ENCODE peak calls at places on chromosomes 12 and 14, in ten cellular contexts. I is A549, M is activated B cell treated with CpG ODN at 0.5 μM for 24 hours, Y is cardiac fibroblast, V is nephron progenitor cell, P is body of pancreas, Z is astrocyte, X is left ventricle myocardium inferior, G is astrocyte of the spinal cord, B is WTC11. L is an unnamed sample.

GRCh38 chr14:53954551-53955233 is 1.9 kb downstream of the BMP4 start:
- DNase-seq in V (peak), I (peak), B (peak), P (no peak), M (no peak), Y (peak), G (peak), Z (peak), X (peak), L (no peak)

GRCh38 chr12:57166971-57167371 is 19.6 kb upstream of the LRP1-AS start:
- DNase-seq in M (no peak), P (no peak), X (no peak), Z (peak), B (no peak), V (no peak), Y (peak), G (peak), I (peak), L (no peak)

GRCh38 chr12:132711169-132711843 is 664 bp downstream of the PGAM5 start:
- DNase-seq in P (peak), B (peak), M (no peak), X (no peak), V (peak), I (no peak), Y (no peak), G (no peak), Z (no peak), L (no peak)

GRCh38 chr12:89765959-89766824 is 57.6 kb upstream of the ATP2B1 start:
- DNase-seq in P (no peak), G (no peak), I (no peak), X (no peak), Z (no peak), Y (no peak), V (no peak), B (no peak), M (no peak), L (no peak)

GRCh38 chr12:29131539-29131938 is 17.5 kb upstream of the FAR2 start:
- DNase-seq in I (no peak), Z (no peak), M (no peak), Y (peak), P (no peak), X (no peak), V (no peak), B (no peak), G (peak), L (no peak)

GRCh38 chr12:53586745-53587144 is 39.4 kb downstream of the ATF7 start:
- DNase-seq in Y (no peak), Z (peak), G (peak), X (no peak), B (no peak), I (no peak), P (no peak), V (no peak), M (no peak), L (no peak)

GRCh38 chr14:64303471-64303917 is 9.3 kb upstream of the ESR2 start:
- DNase-seq in Y (peak), X (no peak), B (no peak), P (no peak), I (peak), Z (peak), V (peak), G (peak), M (no peak), L (no peak)

GRCh38 chr12:130832561-130833209 is 6.4 kb downstream of the STX2 start:
- DNase-seq in I (peak), X (peak), V (no peak), M (no peak), Z (peak), B (no peak), P (no peak), Y (peak), G (peak), L (no peak)

GRCh38 chr14:23384364-23385080 is 7.7 kb downstream of the CMTM5 start:
- DNase-seq in I (no peak), V (no peak), P (no peak), Y (no peak), B (no peak), X (no peak), M (no peak), G (no peak), Z (no peak), L (no peak)

GRCh38 chr12:52614381-52615207 is 3.8 kb downstream of the KRT73 start:
- DNase-seq in B (no peak), M (no peak), V (no peak), Z (no peak), P (no peak), G (no peak), Y (no peak), X (no peak), I (no peak), L (peak)

GRCh38 chr14:77301103-77301502 is 19.6 kb downstream of the POMT2 start:
- DNase-seq in I (peak), M (peak), G (peak), B (peak), V (peak), Y (peak), Z (peak), X (peak), P (peak), L (no peak)

GRCh38 chr12:4535092-4535491 is 3.6 kb upstream of the RAD51AP1 start:
- DNase-seq in M (no peak), Z (no peak), B (no peak), Y (no peak), P (no peak), V (no peak), I (no peak), X (no peak), G (no peak), L (no peak)

GRCh38 chr12:2198088-2198501 is 145.3 kb downstream of the CACNA1C start:
- DNase-seq in X (no peak), I (no peak), P (no peak), M (no peak), Z (peak), B (peak), G (peak), V (no peak), Y (peak), L (no peak)

GRCh38 chr12:93139028-93139665 is 210.1 kb upstream of the EEA1 start:
- DNase-seq in G (no peak), M (no peak), Z (no peak), X (no peak), P (no peak), V (no peak), I (no peak), B (no peak), Y (no peak), L (no peak)

GRCh38 chr12:16197600-16197999 is 79.9 kb downstream of the SLC15A5 start:
- DNase-seq in G (no peak), P (no peak), B (no peak), X (no peak), V (no peak), M (no peak), I (no peak), Y (no peak), Z (no peak), L (no peak)

GRCh38 chr12:54596526-54596946 is 8.1 kb upstream of the PPP1R1A start:
- DNase-seq in P (peak), I (peak), B (peak), Y (peak), V (peak), M (no peak), X (peak), G (peak), Z (peak), L (no peak)

GRCh38 chr12:42364692-42365091 is 38.7 kb downstream of the PPHLN1 start:
- DNase-seq in G (no peak), M (no peak), Y (no peak), V (peak), Z (no peak), P (no peak), I (no peak), B (peak), X (no peak), L (no peak)

GRCh38 chr12:46454981-46455380 is 82.4 kb upstream of the SLC38A2 start:
- DNase-seq in B (no peak), Y (no peak), P (no peak), Z (no peak), G (no peak), I (no peak), V (no peak), X (no peak), M (no peak), L (no peak)

GRCh38 chr12:59839514-59839913 is 243.7 kb downstream of the SLC16A7 start:
- DNase-seq in I (no peak), G (no peak), B (no peak), Z (peak), Y (peak), X (no peak), M (no peak), V (no peak), P (no peak), L (no peak)

GRCh38 chr14:77804592-77804991 is 4.7 kb downstream of the ADCK1 start:
- DNase-seq in V (no peak), I (peak), B (peak), X (no peak), P (no peak), M (no peak), G (no peak), Y (peak), Z (no peak), L (no peak)

GRCh38 chr12:55797068-55797467 is 20.5 kb downstream of the SARNP start:
- DNase-seq in Y (peak), B (peak), X (no peak), G (peak), V (peak), Z (peak), P (no peak), I (peak), M (no peak), L (no peak)

GRCh38 chr14:45664668-45665356 is 411.8 kb upstream of the MIS18BP1 start:
- DNase-seq in B (peak), Z (no peak), P (no peak), X (no peak), M (no peak), I (peak), Y (no peak), V (no peak), G (no peak), L (no peak)

GRCh38 chr12:1607940-1608782 is 13.8 kb upstream of the FBXL14 start:
- DNase-seq in V (no peak), B (no peak), Z (no peak), Y (peak), G (no peak), P (no peak), X (no peak), M (no peak), I (no peak), L (no peak)

GRCh38 chr14:68622856-68623255 is 170.0 kb downstream of the ZFP36L1 start:
- DNase-seq in G (no peak), P (no peak), I (no peak), X (no peak), M (no peak), Y (no peak), V (no peak), B (no peak), Z (no peak), L (peak)

GRCh38 chr12:98646165-98646764 is 1.2 kb downstream of the APAF1 start:
- DNase-seq in X (no peak), V (no peak), G (peak), P (no peak), Z (peak), I (peak), Y (peak), M (no peak), B (no peak), L (no peak)

GRCh38 chr12:46900734-46901463 is 75.1 kb upstream of the SLC38A4 start:
- DNase-seq in P (no peak), X (no peak), V (no peak), I (no peak), M (no peak), Y (no peak), G (no peak), Z (no peak), B (no peak), L (no peak)

GRCh38 chr12:1918081-1918874 is at the start of gene CACNA2D4:
- DNase-seq in V (peak), M (no peak), Y (no peak), X (no peak), P (no peak), G (no peak), B (no peak), Z (no peak), I (no peak), L (no peak)

GRCh38 chr12:93376436-93377251 is 1.1 kb upstream of the NUDT4 start:
- DNase-seq in V (peak), B (peak), P (no peak), G (peak), X (peak), I (peak), M (no peak), Y (peak), Z (no peak), L (no peak)

GRCh38 chr14:68935761-68936209 is 43.3 kb downstream of the ACTN1 start:
- DNase-seq in G (no peak), P (peak), Z (peak), X (no peak), M (no peak), B (no peak), Y (peak), I (no peak), V (no peak), L (no peak)

GRCh38 chr12:42575717-42576116 is 13.8 kb downstream of the PRICKLE1 start:
- DNase-seq in V (no peak), Y (peak), P (no peak), X (no peak), G (no peak), I (no peak), Z (no peak), M (no peak), B (no peak), L (no peak)

GRCh38 chr14:76926521-76927251 is 100.5 kb downstream of the LRRC74A start:
- DNase-seq in Y (peak), Z (no peak), B (no peak), M (no peak), X (peak), I (no peak), P (no peak), G (no peak), V (peak), L (no peak)

GRCh38 chr14:65332141-65332871 is 80.2 kb upstream of the FUT8 start:
- DNase-seq in V (no peak), X (no peak), Y (no peak), G (no peak), P (no peak), Z (no peak), B (no peak), I (no peak), M (no peak), L (no peak)

GRCh38 chr14:32039401-32039800 is 37.7 kb upstream of the ARHGAP5 start:
- DNase-seq in I (no peak), Z (no peak), Y (no peak), M (no peak), X (no peak), V (no peak), B (no peak), G (no peak), P (no peak), L (no peak)

GRCh38 chr14:93295541-93296220 is 37.2 kb downstream of the BTBD7 start:
- DNase-seq in B (no peak), X (no peak), I (no peak), V (no peak), Z (no peak), P (no peak), G (no peak), Y (no peak), M (no peak), L (no peak)

GRCh38 chr14:77033622-77034521 is 5.4 kb upstream of the IRF2BPL start:
- DNase-seq in B (peak), Y (peak), V (peak), P (peak), G (peak), I (peak), X (peak), M (peak), Z (peak), L (peak)

GRCh38 chr12:117119592-117120198 is 20.5 kb upstream of the TESC start:
- DNase-seq in P (peak), G (no peak), I (peak), Y (no peak), V (peak), Z (no peak), M (no peak), X (peak), B (peak), L (no peak)

GRCh38 chr12:24705741-24706358 is 243.1 kb downstream of the BCAT1 start:
- DNase-seq in G (no peak), Z (peak), I (no peak), V (no peak), Y (peak), M (no peak), B (no peak), P (no peak), X (no peak), L (no peak)

GRCh38 chr14:56247495-56248087 is 129.4 kb downstream of the PELI2 start:
- DNase-seq in B (no peak), M (no peak), I (peak), Z (peak), X (no peak), V (no peak), P (no peak), G (peak), Y (peak), L (no peak)
- TF ChIP-seq CTCF in B (no peak), M (no peak), I (peak), Z (peak), X (peak), V (no peak), P (no peak), G (peak), Y (peak), L (peak)

GRCh38 chr14:104184506-104184905 is 46.1 kb downstream of the KIF26A start:
- DNase-seq in Z (no peak), V (no peak), M (no peak), B (no peak), Y (no peak), G (no peak), P (no peak), X (no peak), I (peak), L (no peak)

GRCh38 chr14:104184911-104185499 is 46.6 kb downstream of the KIF26A start:
- DNase-seq in B (no peak), V (no peak), Z (no peak), M (no peak), Y (peak), P (no peak), I (peak), X (peak), G (no peak), L (no peak)

GRCh38 chr14:104182857-104183425 is 44.6 kb downstream of the KIF26A start:
- DNase-seq in V (no peak), I (no peak), Z (no peak), P (no peak), Y (no peak), B (no peak), X (no peak), M (no peak), G (no peak), L (no peak)

GRCh38 chr14:104181761-104182530 is 43.6 kb downstream of the KIF26A start:
- DNase-seq in Z (no peak), X (no peak), P (no peak), B (no peak), M (no peak), I (no peak), Y (no peak), V (no peak), G (no peak), L (no peak)

DNA sequence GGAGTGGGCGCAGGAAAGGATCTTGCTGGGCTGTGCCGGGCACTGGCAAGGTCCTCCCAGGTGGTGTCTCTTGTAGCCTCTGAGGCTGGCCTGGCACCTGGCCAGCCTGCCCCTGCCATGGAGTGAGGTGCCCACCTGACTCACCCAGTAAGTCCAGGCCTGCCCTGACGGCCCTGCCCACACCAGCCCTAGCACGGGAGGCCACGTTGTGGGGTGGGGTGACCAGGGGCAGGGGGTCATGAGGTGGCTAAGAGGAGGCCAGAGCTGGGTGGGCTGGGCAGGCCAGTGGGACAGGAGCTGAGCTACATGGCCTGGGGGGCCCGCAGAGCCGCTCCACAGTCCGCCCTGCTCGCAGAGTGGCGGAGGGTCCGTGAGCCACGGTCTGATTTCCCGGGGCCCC is 45.4 kb downstream of the KIF26A start:
- DNase-seq in V (no peak), B (no peak), M (no peak), Z (no peak), Y (no peak), G (no peak), X (no peak), P (no peak), I (no peak), L (no peak)
- TF ChIP-seq CTCF in V (no peak), B (no peak), M (no peak), Z (no peak), Y (no peak), G (no peak), X (no peak), P (no peak), I (no peak), L (no peak)

DNA sequence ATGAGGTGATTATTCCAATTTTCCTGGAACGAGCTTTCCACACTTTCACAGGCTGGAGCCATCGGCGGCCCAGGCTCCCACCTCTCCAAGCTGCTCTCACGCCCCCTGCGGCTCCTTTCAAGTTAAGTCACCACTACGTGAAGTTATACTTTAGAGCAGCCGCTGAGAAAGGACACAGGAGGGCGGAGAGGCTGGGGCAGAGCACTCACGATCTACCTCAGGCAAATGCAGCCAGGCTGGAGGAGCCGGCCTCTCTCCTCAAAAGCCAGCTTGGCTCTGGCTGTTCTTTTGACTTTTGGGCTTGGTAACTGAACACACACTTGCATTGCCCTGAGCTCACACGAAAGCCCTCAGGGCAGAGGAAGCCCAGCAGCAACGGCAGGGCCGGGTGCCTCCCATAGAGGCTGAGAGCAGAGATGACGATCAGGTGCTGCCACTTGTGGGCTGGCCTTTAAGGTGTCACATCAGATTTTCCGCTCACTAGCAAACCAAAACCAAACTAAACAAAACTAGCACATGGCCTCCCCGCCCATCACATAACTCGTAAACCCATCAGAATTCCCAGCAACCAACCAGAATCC is 75.2 kb downstream of the PITPNM2 start:
- DNase-seq in M (no peak), P (no peak), Y (no peak), B (peak), V (peak), X (no peak), Z (peak), I (no peak), G (peak), L (no peak)
- TF ChIP-seq CTCF in M (no peak), P (no peak), Y (no peak), B (no peak), V (peak), X (peak), Z (peak), I (no peak), G (peak), L (peak)

GRCh38 chr14:60643443-60644402 is 5.6 kb downstream of the SIX1 start:
- DNase-seq in G (no peak), M (no peak), X (no peak), P (no peak), Y (no peak), I (no peak), V (peak), B (no peak), Z (no peak), L (no peak)
- TF ChIP-seq CTCF in G (no peak), M (no peak), X (no peak), P (no peak), Y (no peak), I (no peak), V (no peak), B (no peak), Z (no peak), L (no peak)

L was measured in type B pancreatic cell.